ENCODE peak calls at places on chromosomes 12 and 14, in nine cellular contexts. Q is GM12878, F is sigmoid colon, O is H1, U is HepG2, E is stomach, C is esophagus muscularis mucosa, J is suprapubic skin, I is upper lobe of left lung. R is an unnamed sample.
A peak's percentile ranks its signal among the peaks of the same experiment; 100 is the strongest.

GRCh38 chr14:38522724-38523123 is 266.8 kb upstream of the CLEC14A start:
- DNase-seq in Q (no peak), F (no peak), O (no peak), U (no peak), E (no peak), C (no peak), J (no peak), I (peak; percentile 42), R (no peak)

GRCh38 chr12:4281173-4281654 is 7.7 kb downstream of the CCND2 start:
- DNase-seq in Q (no peak), F (no peak), O (no peak), U (no peak), E (no peak), C (peak; percentile 87), J (no peak), I (no peak), R (peak; percentile 49)

GRCh38 chr12:124542021-124542941 is 25.1 kb downstream of the NCOR2 start:
- DNase-seq in Q (no peak), F (no peak), O (no peak), U (no peak), E (no peak), C (no peak), J (peak; percentile 67), I (no peak), R (no peak)

GRCh38 chr14:97177016-97177415 is 379.8 kb downstream of the VRK1 start:
- DNase-seq in Q (no peak), F (no peak), O (no peak), U (peak; percentile 18), E (no peak), C (peak; percentile 85), J (no peak), I (no peak), R (no peak)

GRCh38 chr12:120739031-120739762 is 13.6 kb downstream of the ACADS start:
- DNase-seq in Q (no peak), F (no peak), O (no peak), U (no peak), E (no peak), C (no peak), J (no peak), I (no peak), R (no peak)

GRCh38 chr14:58367296-58367695 is 28.4 kb upstream of the TOMM20L start:
- DNase-seq in Q (no peak), F (no peak), O (no peak), U (no peak), E (peak; percentile 40), C (no peak), J (no peak), I (no peak), R (no peak)

GRCh38 chr14:44640416-44640815 is 133.3 kb upstream of the FSCB start:
- DNase-seq in Q (no peak), F (no peak), O (no peak), U (no peak), E (no peak), C (no peak), J (no peak), I (no peak), R (no peak)

GRCh38 chr14:54893151-54893760 is 9.4 kb downstream of the GCH1 start:
- DNase-seq in Q (no peak), F (no peak), O (no peak), U (peak; percentile 50), E (no peak), C (no peak), J (no peak), I (peak; percentile 24), R (no peak)

GRCh38 chr12:67413577-67413976 is 144.4 kb downstream of the CAND1 start:
- DNase-seq in Q (no peak), F (no peak), O (no peak), U (no peak), E (no peak), C (no peak), J (no peak), I (no peak), R (no peak)

GRCh38 chr12:116559330-116560080 is at the start of gene MAP1LC3B2:
- DNase-seq in Q (peak; percentile 97), F (peak; percentile 76), O (no peak), U (peak; percentile 15), E (peak; percentile 63), C (no peak), J (peak; percentile 74), I (peak; percentile 88), R (peak; percentile 84)

GRCh38 chr14:68792022-68792829 is 641 bp downstream of the ZFP36L1 start:
- DNase-seq in Q (no peak), F (peak; percentile 78), O (no peak), U (no peak), E (peak; percentile 29), C (peak; percentile 92), J (no peak), I (no peak), R (no peak)

GRCh38 chr12:45298721-45299120 is 82.8 kb downstream of the ANO6 start:
- DNase-seq in Q (no peak), F (no peak), O (no peak), U (no peak), E (no peak), C (no peak), J (no peak), I (no peak), R (no peak)

GRCh38 chr12:40598073-40598472 is 94.2 kb upstream of the CNTN1 start:
- DNase-seq in Q (no peak), F (no peak), O (no peak), U (no peak), E (no peak), C (no peak), J (no peak), I (no peak), R (no peak)

GRCh38 chr12:65323025-65323424 is 44.5 kb downstream of the MSRB3 start:
- DNase-seq in Q (no peak), F (no peak), O (no peak), U (peak; percentile 36), E (no peak), C (no peak), J (no peak), I (no peak), R (no peak)

GRCh38 chr12:1348606-1349005 is 245.8 kb downstream of the FBXL14 start:
- DNase-seq in Q (no peak), F (no peak), O (no peak), U (no peak), E (no peak), C (no peak), J (no peak), I (no peak), R (no peak)

GRCh38 chr12:104529130-104529874 is 72.6 kb downstream of the CHST11 start:
- DNase-seq in Q (no peak), F (no peak), O (no peak), U (no peak), E (no peak), C (no peak), J (no peak), I (no peak), R (no peak)

GRCh38 chr12:59030415-59030814 is 110.1 kb upstream of the LRIG3 start:
- DNase-seq in Q (no peak), F (no peak), O (no peak), U (no peak), E (peak; percentile 83), C (no peak), J (no peak), I (peak; percentile 85), R (peak; percentile 70)

GRCh38 chr12:49552899-49553298 is 14.1 kb downstream of the KCNH3 start:
- DNase-seq in Q (no peak), F (no peak), O (no peak), U (no peak), E (no peak), C (no peak), J (no peak), I (no peak), R (no peak)

GRCh38 chr12:104578453-104578852 is 121.7 kb downstream of the CHST11 start:
- DNase-seq in Q (no peak), F (no peak), O (no peak), U (no peak), E (no peak), C (no peak), J (no peak), I (no peak), R (no peak)

GRCh38 chr14:67453575-67454300 is 34.8 kb downstream of the TMEM229B start:
- DNase-seq in Q (no peak), F (no peak), O (no peak), U (no peak), E (no peak), C (no peak), J (no peak), I (no peak), R (no peak)
- TF ChIP-seq CTCF in Q (peak; percentile 12), F (no peak), O (no peak), U (no peak), E (no peak), C (no peak), J (no peak), I (no peak), R (no peak)

GRCh38 chr12:108833355-108833733 is 24.0 kb downstream of the SSH1 start:
- DNase-seq in Q (no peak), F (no peak), O (no peak), U (no peak), E (no peak), C (no peak), J (peak; percentile 78), I (no peak), R (no peak)
- TF ChIP-seq EP300 in Q (no peak), F (no peak), O (no peak), U (no peak), E (no peak), C (peak; percentile 62), J (no peak), I (no peak), R (no peak)

GRCh38 chr12:10098762-10099161 is at the start of gene CLEC1A:
- DNase-seq in Q (no peak), F (no peak), O (peak; percentile 23), U (no peak), E (no peak), C (no peak), J (no peak), I (no peak), R (no peak)
- TF ChIP-seq POLR2AphosphoS5 in Q (no peak), F (peak; percentile 66), O (no peak), U (no peak), E (peak; percentile 60), C (peak; percentile 86), J (no peak), I (peak; percentile 87), R (no peak)

GRCh38 chr14:91417983-91418386 is 365 bp upstream of the CCDC88C start:
- DNase-seq in Q (no peak), F (no peak), O (no peak), U (peak; percentile 39), E (peak; percentile 61), C (no peak), J (no peak), I (no peak), R (peak; percentile 58)

GRCh38 chr14:91418387-91419043 is 895 bp upstream of the CCDC88C start:
- DNase-seq in Q (no peak), F (no peak), O (peak; percentile 39), U (peak; percentile 38), E (peak; percentile 79), C (no peak), J (peak; percentile 80), I (peak; percentile 78), R (peak; percentile 81)

GRCh38 chr14:91417134-91417982 is at the start of gene CCDC88C:
- DNase-seq in Q (no peak), F (no peak), O (no peak), U (peak; percentile 54), E (peak; percentile 82), C (no peak), J (peak; percentile 74), I (peak; percentile 83), R (peak; percentile 82)

GRCh38 chr14:91419451-91419850 is 1.8 kb upstream of the CCDC88C start:
- DNase-seq in Q (no peak), F (no peak), O (no peak), U (no peak), E (no peak), C (no peak), J (no peak), I (no peak), R (no peak)

GRCh38 chr14:91419044-91419397 is 1.4 kb upstream of the CCDC88C start:
- DNase-seq in Q (no peak), F (no peak), O (no peak), U (no peak), E (peak; percentile 24), C (no peak), J (no peak), I (no peak), R (no peak)
- TF ChIP-seq CTCF in Q (no peak), F (no peak), O (no peak), U (no peak), E (no peak), C (no peak), J (no peak), I (no peak), R (no peak)